ENCODE peak calls at places on chromosomes 13 and 19, in four cellular contexts. One of them, this sample, is unnamed.

GRCh38 chr13:41199526-41199925 is 5.2 kb upstream of the KBTBD7 start:
- DNase-seq in CD8-positive, alpha-beta T cell: no peak
- DNase-seq in foreskin fibroblast: no peak
- DNase-seq in mucosa of descending colon: no peak
- DNase-seq in this sample: no peak

GRCh38 chr19:12202250-12202649 is 39.4 kb downstream of the ZNF136 start:
- DNase-seq in mucosa of descending colon: peak
- DNase-seq in CD8-positive, alpha-beta T cell: peak
- DNase-seq in foreskin fibroblast: peak
- DNase-seq in this sample: no peak

GRCh38 chr19:44551850-44552249 is 22.4 kb upstream of the CEACAM20 start:
- DNase-seq in foreskin fibroblast: no peak
- DNase-seq in CD8-positive, alpha-beta T cell: no peak
- DNase-seq in mucosa of descending colon: no peak
- DNase-seq in this sample: no peak

GRCh38 chr13:25570185-25570584 is 198.4 kb downstream of the ATP8A2 start:
- DNase-seq in foreskin fibroblast: no peak
- DNase-seq in mucosa of descending colon: no peak
- DNase-seq in CD8-positive, alpha-beta T cell: no peak
- DNase-seq in this sample: no peak

GRCh38 chr19:46299004-46299509 is 2.2 kb downstream of the HIF3A start:
- DNase-seq in foreskin fibroblast: peak
- DNase-seq in CD8-positive, alpha-beta T cell: no peak
- DNase-seq in mucosa of descending colon: peak
- DNase-seq in this sample: peak

GRCh38 chr13:63436288-63436687 is 2020.6 kb upstream of the PCDH20 start:
- DNase-seq in mucosa of descending colon: no peak
- DNase-seq in CD8-positive, alpha-beta T cell: no peak
- DNase-seq in foreskin fibroblast: no peak
- DNase-seq in this sample: no peak

GRCh38 chr19:11176466-11177193 is 20.7 kb downstream of the KANK2 start:
- DNase-seq in mucosa of descending colon: no peak
- DNase-seq in foreskin fibroblast: no peak
- DNase-seq in CD8-positive, alpha-beta T cell: no peak
- DNase-seq in this sample: no peak

GRCh38 chr13:69524459-69525155 is 583.0 kb upstream of the ATXN8OS start:
- DNase-seq in foreskin fibroblast: no peak
- DNase-seq in mucosa of descending colon: no peak
- DNase-seq in CD8-positive, alpha-beta T cell: no peak
- DNase-seq in this sample: no peak

GRCh38 chr13:67139551-67139950 is 90.6 kb downstream of the PCDH9 start:
- DNase-seq in mucosa of descending colon: no peak
- DNase-seq in CD8-positive, alpha-beta T cell: no peak
- DNase-seq in foreskin fibroblast: peak
- DNase-seq in this sample: no peak

GRCh38 chr13:21673592-21674270 is 2.9 kb downstream of the FGF9 start:
- DNase-seq in foreskin fibroblast: peak
- DNase-seq in mucosa of descending colon: peak
- DNase-seq in CD8-positive, alpha-beta T cell: no peak
- DNase-seq in this sample: no peak

GRCh38 chr19:19260417-19260816 is 12.7 kb downstream of the TM6SF2 start:
- DNase-seq in foreskin fibroblast: no peak
- DNase-seq in CD8-positive, alpha-beta T cell: no peak
- DNase-seq in mucosa of descending colon: no peak
- DNase-seq in this sample: no peak

GRCh38 chr13:77378662-77379061 is 51.8 kb upstream of the MYCBP2 start:
- DNase-seq in foreskin fibroblast: no peak
- DNase-seq in CD8-positive, alpha-beta T cell: no peak
- DNase-seq in mucosa of descending colon: no peak
- DNase-seq in this sample: no peak

GRCh38 chr19:6229216-6229913 is 50.4 kb downstream of the MLLT1 start:
- DNase-seq in CD8-positive, alpha-beta T cell: no peak
- DNase-seq in foreskin fibroblast: no peak
- DNase-seq in mucosa of descending colon: no peak
- DNase-seq in this sample: no peak

GRCh38 chr19:19064811-19065745 is 1.3 kb downstream of the SLC25A42 start:
- DNase-seq in CD8-positive, alpha-beta T cell: no peak
- DNase-seq in mucosa of descending colon: peak
- DNase-seq in foreskin fibroblast: peak
- DNase-seq in this sample: no peak

GRCh38 chr19:13083627-13084026 is 19.0 kb downstream of the LYL1 start:
- DNase-seq in foreskin fibroblast: no peak
- DNase-seq in mucosa of descending colon: no peak
- DNase-seq in CD8-positive, alpha-beta T cell: no peak
- DNase-seq in this sample: no peak

GRCh38 chr19:29259867-29260281 is 46.9 kb upstream of the UQCRFS1 start:
- DNase-seq in CD8-positive, alpha-beta T cell: no peak
- DNase-seq in mucosa of descending colon: no peak
- DNase-seq in foreskin fibroblast: no peak
- DNase-seq in this sample: no peak

GRCh38 chr13:30615851-30616311 is 1.8 kb upstream of the USPL1 start:
- DNase-seq in CD8-positive, alpha-beta T cell: no peak
- DNase-seq in foreskin fibroblast: peak
- DNase-seq in mucosa of descending colon: peak
- DNase-seq in this sample: no peak

GRCh38 chr13:30857018-30857417 is 49.1 kb upstream of the MEDAG start:
- DNase-seq in CD8-positive, alpha-beta T cell: no peak
- DNase-seq in mucosa of descending colon: no peak
- DNase-seq in foreskin fibroblast: peak
- DNase-seq in this sample: no peak

GRCh38 chr19:7397687-7398086 is 49.0 kb downstream of the ARHGEF18 start:
- DNase-seq in foreskin fibroblast: peak
- DNase-seq in mucosa of descending colon: no peak
- DNase-seq in CD8-positive, alpha-beta T cell: no peak
- DNase-seq in this sample: peak

GRCh38 chr13:51758691-51759090 is 45.3 kb downstream of the DHRS12 start:
- DNase-seq in foreskin fibroblast: no peak
- DNase-seq in mucosa of descending colon: no peak
- DNase-seq in CD8-positive, alpha-beta T cell: no peak
- DNase-seq in this sample: no peak

GRCh38 chr19:50358483-50359431 is 6.7 kb downstream of the NAPSA start:
- DNase-seq in foreskin fibroblast: peak
- DNase-seq in mucosa of descending colon: peak
- DNase-seq in CD8-positive, alpha-beta T cell: peak
- DNase-seq in this sample: no peak

DNA sequence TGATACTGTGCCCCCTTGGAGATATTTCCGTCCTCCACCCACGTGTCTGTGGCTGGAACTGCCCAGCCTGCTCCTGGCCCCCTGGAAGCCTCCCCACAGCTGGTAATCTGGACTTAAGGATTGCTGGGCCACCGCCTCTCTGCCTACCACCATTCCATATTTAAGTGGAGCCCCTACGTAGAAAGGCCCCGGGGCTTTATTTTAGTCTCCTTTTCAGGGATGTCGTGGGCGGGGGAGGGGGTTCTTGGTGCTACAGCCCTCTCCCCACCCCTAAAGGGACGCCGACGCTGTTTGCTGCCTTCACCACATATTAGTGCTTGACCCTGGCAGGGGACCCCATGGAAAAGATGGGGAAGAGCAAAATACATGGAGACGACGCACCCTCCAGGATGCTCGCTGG is 2.7 kb upstream of the NOP53 start:
- DNase-seq in CD8-positive, alpha-beta T cell: no peak
- DNase-seq in mucosa of descending colon: no peak
- DNase-seq in foreskin fibroblast: peak
- DNase-seq in this sample: no peak
- H3K4me3 ChIP-seq in CD8-positive, alpha-beta T cell: no peak
- H3K4me3 ChIP-seq in mucosa of descending colon: no peak
- H3K4me3 ChIP-seq in foreskin fibroblast: peak
- H3K4me3 ChIP-seq in this sample: peak

DNA sequence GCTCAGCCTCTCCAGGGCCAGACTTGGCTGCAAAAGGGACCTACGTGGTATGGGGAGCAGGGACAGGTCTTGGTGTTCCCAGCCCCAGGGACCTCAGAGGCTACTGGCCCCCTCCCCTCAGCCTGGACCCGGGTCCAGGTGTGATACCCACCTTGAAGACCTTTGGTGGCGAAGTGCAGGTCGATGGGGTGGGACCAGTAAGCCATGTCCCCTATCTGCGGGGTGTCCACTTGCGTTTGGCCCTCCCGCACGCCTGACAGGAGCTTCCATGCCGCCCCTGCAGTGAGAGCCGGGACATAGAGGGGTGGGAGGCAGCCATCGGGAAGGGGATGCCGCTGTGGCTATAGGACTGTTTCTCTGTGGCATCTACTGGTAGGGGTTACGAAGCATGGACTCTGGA is 4.0 kb upstream of the TGFB1 start:
- DNase-seq in CD8-positive, alpha-beta T cell: no peak
- DNase-seq in foreskin fibroblast: no peak
- DNase-seq in mucosa of descending colon: no peak
- DNase-seq in this sample: no peak
- H3K4me3 ChIP-seq in CD8-positive, alpha-beta T cell: no peak
- H3K4me3 ChIP-seq in foreskin fibroblast: no peak
- H3K4me3 ChIP-seq in mucosa of descending colon: no peak
- H3K4me3 ChIP-seq in this sample: no peak

DNA sequence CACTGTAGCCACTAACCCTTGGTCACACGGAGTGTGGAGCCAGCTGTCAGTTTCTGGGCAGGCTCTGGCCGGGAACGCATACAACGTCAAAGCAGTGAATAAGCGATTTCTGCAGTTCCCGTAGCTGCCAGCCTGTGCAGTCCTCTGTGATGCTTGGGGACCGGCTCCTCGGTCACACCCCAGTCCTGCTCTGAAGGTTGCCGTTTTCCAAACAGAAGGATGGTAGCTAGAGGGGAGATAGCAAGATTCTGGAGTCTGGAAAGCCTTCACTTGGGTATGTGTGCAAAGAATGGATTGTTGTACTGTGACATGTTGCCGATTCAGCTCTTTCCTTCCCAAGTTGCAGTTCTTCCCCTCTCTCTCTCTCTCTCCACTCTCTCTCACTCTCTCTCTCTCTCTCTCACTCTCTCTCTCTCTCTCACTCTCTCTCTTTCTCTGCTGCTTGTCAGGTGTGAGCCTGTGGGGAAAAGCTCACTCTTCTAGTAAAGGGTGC is 38.7 kb upstream of the C1QTNF9 start:
- DNase-seq in CD8-positive, alpha-beta T cell: no peak
- DNase-seq in foreskin fibroblast: peak
- DNase-seq in mucosa of descending colon: peak
- DNase-seq in this sample: no peak
- H3K4me3 ChIP-seq in CD8-positive, alpha-beta T cell: peak
- H3K4me3 ChIP-seq in foreskin fibroblast: peak
- H3K4me3 ChIP-seq in mucosa of descending colon: no peak
- H3K4me3 ChIP-seq in this sample: peak

GRCh38 chr19:1254081-1254527 is 5.7 kb downstream of the MIDN start:
- DNase-seq in CD8-positive, alpha-beta T cell: no peak
- DNase-seq in foreskin fibroblast: peak
- DNase-seq in mucosa of descending colon: peak
- DNase-seq in this sample: no peak

GRCh38 chr19:1252818-1253513 is 4.6 kb downstream of the MIDN start:
- DNase-seq in foreskin fibroblast: peak
- DNase-seq in mucosa of descending colon: peak
- DNase-seq in CD8-positive, alpha-beta T cell: peak
- DNase-seq in this sample: peak

GRCh38 chr19:1255186-1256161 is 7.1 kb downstream of the MIDN start:
- DNase-seq in foreskin fibroblast: peak
- DNase-seq in CD8-positive, alpha-beta T cell: no peak
- DNase-seq in mucosa of descending colon: peak
- DNase-seq in this sample: no peak

GRCh38 chr19:1253514-1254080 is 5.2 kb downstream of the MIDN start:
- DNase-seq in CD8-positive, alpha-beta T cell: no peak
- DNase-seq in mucosa of descending colon: no peak
- DNase-seq in foreskin fibroblast: no peak
- DNase-seq in this sample: no peak

GRCh38 chr19:1254530-1255185 is 6.3 kb downstream of the MIDN start:
- DNase-seq in mucosa of descending colon: peak
- DNase-seq in CD8-positive, alpha-beta T cell: no peak
- DNase-seq in foreskin fibroblast: peak
- DNase-seq in this sample: no peak
- H3K4me3 ChIP-seq in mucosa of descending colon: no peak
- H3K4me3 ChIP-seq in CD8-positive, alpha-beta T cell: no peak
- H3K4me3 ChIP-seq in foreskin fibroblast: no peak
- H3K4me3 ChIP-seq in this sample: no peak

GRCh38 chr19:16366433-16367268 is 42.0 kb downstream of the KLF2 start:
- DNase-seq in CD8-positive, alpha-beta T cell: no peak
- DNase-seq in foreskin fibroblast: peak
- DNase-seq in mucosa of descending colon: no peak
- DNase-seq in this sample: no peak
- H3K4me3 ChIP-seq in CD8-positive, alpha-beta T cell: peak
- H3K4me3 ChIP-seq in foreskin fibroblast: no peak
- H3K4me3 ChIP-seq in mucosa of descending colon: no peak
- H3K4me3 ChIP-seq in this sample: no peak

GRCh38 chr13:36920612-36921185 is 661 bp upstream of the SMAD9 start:
- DNase-seq in mucosa of descending colon: no peak
- DNase-seq in foreskin fibroblast: peak
- DNase-seq in CD8-positive, alpha-beta T cell: no peak
- DNase-seq in this sample: no peak

GRCh38 chr13:36919206-36919832 is 719 bp downstream of the SMAD9 start:
- DNase-seq in mucosa of descending colon: peak
- DNase-seq in CD8-positive, alpha-beta T cell: no peak
- DNase-seq in foreskin fibroblast: peak
- DNase-seq in this sample: no peak

GRCh38 chr13:36921902-36922301 is 1.9 kb upstream of the SMAD9 start:
- DNase-seq in foreskin fibroblast: no peak
- DNase-seq in mucosa of descending colon: peak
- DNase-seq in CD8-positive, alpha-beta T cell: no peak
- DNase-seq in this sample: no peak

GRCh38 chr13:36918246-36919060 is 1.6 kb downstream of the SMAD9 start:
- DNase-seq in CD8-positive, alpha-beta T cell: no peak
- DNase-seq in mucosa of descending colon: no peak
- DNase-seq in foreskin fibroblast: peak
- DNase-seq in this sample: no peak

GRCh38 chr13:36919833-36920611 is at the start of gene SMAD9:
- DNase-seq in foreskin fibroblast: peak
- DNase-seq in CD8-positive, alpha-beta T cell: no peak
- DNase-seq in mucosa of descending colon: peak
- DNase-seq in this sample: peak
- H3K4me3 ChIP-seq in foreskin fibroblast: peak
- H3K4me3 ChIP-seq in CD8-positive, alpha-beta T cell: no peak
- H3K4me3 ChIP-seq in mucosa of descending colon: peak
- H3K4me3 ChIP-seq in this sample: peak

GRCh38 chr19:14370169-14370998 is 10.9 kb upstream of the ADGRE5 start:
- DNase-seq in mucosa of descending colon: no peak
- DNase-seq in foreskin fibroblast: no peak
- DNase-seq in CD8-positive, alpha-beta T cell: no peak
- DNase-seq in this sample: no peak
- H3K4me3 ChIP-seq in mucosa of descending colon: no peak
- H3K4me3 ChIP-seq in foreskin fibroblast: no peak
- H3K4me3 ChIP-seq in CD8-positive, alpha-beta T cell: peak
- H3K4me3 ChIP-seq in this sample: no peak

This sample was measured in skeletal muscle cell.